ENCODE peak calls at places on chromosomes 4 and X, in four cellular contexts. B is substantia nigra; W is cardiac muscle cell; D is CD4-positive, CD25-positive, alpha-beta regulatory T cell. K is an unnamed sample.

GRCh38 chr4:26687728-26688127 is 103.8 kb downstream of the TBC1D19 start:
- DNase-seq in D (no peak), W (no peak), B (no peak), K (no peak)

GRCh38 chrX:56813318-56813837 is 84.3 kb downstream of the NBDY start:
- DNase-seq in B (no peak), W (no peak), D (peak), K (no peak)

GRCh38 chrX:138710866-138711331 is 618 bp downstream of the FGF13 start:
- DNase-seq in D (no peak), B (no peak), W (peak), K (no peak)

GRCh38 chr4:145218251-145218650 is 37.9 kb upstream of the OTUD4 start:
- DNase-seq in B (no peak), W (no peak), D (no peak), K (peak)

GRCh38 chrX:151609222-151609621 is 45.7 kb downstream of the PASD1 start:
- DNase-seq in W (no peak), D (no peak), B (no peak), K (no peak)

GRCh38 chrX:53230116-53230515 is 5.1 kb upstream of the KDM5C start:
- DNase-seq in W (no peak), D (no peak), B (no peak), K (no peak)

GRCh38 chr4:59689149-59689548 is 1511.0 kb upstream of the ADGRL3 start:
- DNase-seq in D (no peak), W (no peak), B (no peak), K (no peak)

GRCh38 chr4:16018841-16019240 is 55.9 kb upstream of the FGFBP2 start:
- DNase-seq in D (no peak), B (no peak), W (no peak), K (no peak)

GRCh38 chr4:56255820-56256219 is 131.5 kb downstream of the AASDH start:
- DNase-seq in W (no peak), B (no peak), D (no peak), K (no peak)

GRCh38 chr4:41751325-41752061 is 3.0 kb upstream of the PHOX2B start:
- DNase-seq in D (no peak), W (no peak), B (no peak), K (no peak)

GRCh38 chr4:66606908-66607307 is 936.6 kb upstream of the EPHA5 start:
- DNase-seq in B (no peak), W (no peak), D (no peak), K (no peak)

GRCh38 chr4:66602622-66603021 is 932.3 kb upstream of the EPHA5 start:
- DNase-seq in W (no peak), B (no peak), D (no peak), K (no peak)

GRCh38 chr4:66604192-66604591 is 933.9 kb upstream of the EPHA5 start:
- DNase-seq in B (no peak), D (no peak), W (no peak), K (no peak)

GRCh38 chr4:66609014-66609413 is 936.3 kb downstream of the CENPC start:
- DNase-seq in D (no peak), W (no peak), B (no peak), K (no peak)

GRCh38 chr4:66606215-66606614 is 935.9 kb upstream of the EPHA5 start:
- DNase-seq in W (no peak), D (no peak), B (no peak), K (no peak)
- H3K27ac ChIP-seq in W (no peak), D (no peak), B (no peak), K (no peak)

GRCh38 chr4:118774321-118774720 is 61.6 kb downstream of the SEC24D start:
- DNase-seq in D (no peak), B (no peak), W (no peak), K (no peak)

GRCh38 chr4:118774989-118775388 is 60.9 kb downstream of the SEC24D start:
- DNase-seq in D (no peak), W (no peak), B (no peak), K (no peak)

GRCh38 chr4:118775405-118775804 is 60.5 kb downstream of the SEC24D start:
- DNase-seq in W (no peak), B (no peak), D (no peak), K (no peak)

GRCh38 chr4:118773082-118773792 is 62.7 kb downstream of the SEC24D start:
- DNase-seq in W (no peak), B (no peak), D (no peak), K (no peak)

DNA sequence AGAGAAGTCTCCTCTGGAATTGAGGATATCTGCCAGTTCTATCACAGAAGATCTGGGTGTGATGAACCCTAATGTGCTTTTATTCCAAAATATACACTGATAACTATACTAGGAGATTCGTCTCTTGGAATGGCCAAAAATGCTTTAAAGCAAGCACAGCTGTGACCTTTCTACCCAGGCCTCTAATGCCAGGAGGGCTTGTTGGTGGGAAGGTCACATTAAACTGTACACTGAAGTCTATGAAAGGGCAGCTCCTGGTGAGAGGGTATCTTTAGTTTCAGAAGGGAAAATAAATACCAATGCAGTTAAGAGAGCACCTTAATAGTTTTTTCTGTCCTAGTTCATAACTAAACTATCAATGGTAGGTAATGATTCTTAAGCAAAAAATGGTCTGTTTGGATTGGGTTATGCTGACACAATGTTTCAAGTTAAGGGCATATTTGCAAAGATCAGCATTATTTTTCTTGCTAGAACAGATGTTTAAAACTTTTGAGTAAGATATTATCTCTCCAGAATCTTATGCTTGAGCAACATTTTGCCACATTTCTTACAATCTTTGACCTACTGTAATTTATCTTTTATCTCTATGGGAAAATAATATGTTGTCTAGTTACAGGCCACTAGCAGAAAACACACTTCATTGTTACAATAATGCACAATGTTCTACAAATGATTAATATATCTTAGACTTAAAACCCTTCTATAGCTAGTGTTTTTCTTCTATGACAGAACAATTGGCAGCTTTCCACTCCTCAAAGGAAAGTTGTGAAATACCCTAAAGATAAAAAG is 59.6 kb downstream of the SEC24D start:
- DNase-seq in W (no peak), D (no peak), B (no peak), K (no peak)
- H3K27ac ChIP-seq in W (no peak), D (no peak), B (no peak), K (no peak)

GRCh38 chrX:100408643-100409315 is 1.3 kb downstream of the PCDH19 start:
- DNase-seq in D (no peak), B (no peak), W (peak), K (no peak)

GRCh38 chrX:100407784-100408642 is 2.1 kb downstream of the PCDH19 start:
- DNase-seq in B (no peak), W (peak), D (no peak), K (no peak)

GRCh38 chrX:100404851-100405250 is 5.2 kb downstream of the PCDH19 start:
- DNase-seq in W (no peak), D (no peak), B (no peak), K (no peak)

GRCh38 chrX:100409316-100410082 is 574 bp downstream of the PCDH19 start:
- DNase-seq in W (no peak), D (no peak), B (no peak), K (no peak)

DNA sequence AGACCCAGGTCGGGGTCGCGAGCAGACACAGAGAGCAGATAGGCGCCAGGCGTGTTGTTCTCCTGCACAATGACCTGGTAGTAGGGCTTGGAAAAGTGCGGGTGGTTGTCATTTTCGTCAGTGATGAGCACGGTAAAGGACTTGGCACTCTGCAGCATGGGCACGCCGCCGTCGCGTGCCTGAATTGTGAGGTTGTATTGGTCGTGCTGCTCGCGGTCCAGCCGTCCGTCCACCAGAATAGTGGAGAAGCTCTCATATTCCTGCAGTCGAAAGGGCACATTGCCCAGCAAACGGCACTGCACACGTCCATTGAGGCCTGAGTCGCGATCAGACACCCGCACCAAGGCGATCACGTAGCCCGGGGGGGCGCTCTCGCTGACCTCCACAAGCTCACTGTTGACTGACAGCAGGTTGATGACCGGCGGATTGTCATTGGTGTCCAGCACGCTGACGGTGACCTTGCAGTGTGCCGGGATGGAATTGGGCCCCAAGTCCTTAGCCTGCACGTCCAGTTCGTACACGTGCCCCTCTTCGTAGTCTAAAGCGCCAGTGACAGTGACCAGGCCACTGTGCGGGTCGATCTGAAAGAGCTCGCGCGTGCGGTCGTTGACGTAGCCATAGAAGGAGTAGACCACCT is 2.8 kb downstream of the PCDH19 start:
- DNase-seq in D (no peak), W (no peak), B (no peak), K (no peak)
- H3K27ac ChIP-seq in D (no peak), W (no peak), B (no peak), K (no peak)

GRCh38 chr4:152719856-152720556 is 40.2 kb upstream of the TMEM154 start:
- DNase-seq in D (no peak), B (no peak), W (no peak), K (no peak)
- H3K27ac ChIP-seq in D (no peak), B (no peak), W (no peak), K (no peak)

GRCh38 chr4:7756561-7757355 is 182.9 kb downstream of the AFAP1 start:
- DNase-seq in W (no peak), B (no peak), D (no peak), K (no peak)

GRCh38 chr4:7756071-7756470 is 183.6 kb downstream of the AFAP1 start:
- DNase-seq in D (no peak), W (no peak), B (no peak), K (no peak)

GRCh38 chr4:7754565-7755262 is 184.9 kb downstream of the AFAP1 start:
- DNase-seq in W (no peak), B (no peak), D (no peak), K (no peak)

GRCh38 chr4:7753931-7754465 is 185.7 kb downstream of the AFAP1 start:
- DNase-seq in W (no peak), B (no peak), D (no peak), K (peak)

GRCh38 chr4:7755529-7755928 is 184.1 kb downstream of the AFAP1 start:
- DNase-seq in B (no peak), W (no peak), D (no peak), K (no peak)
- H3K27ac ChIP-seq in B (no peak), W (no peak), D (no peak), K (no peak)

GRCh38 chr4:40299704-40300336 is 35.3 kb upstream of the CHRNA9 start:
- DNase-seq in D (no peak), W (no peak), B (no peak), K (peak)

GRCh38 chr4:40299126-40299525 is 36.0 kb upstream of the CHRNA9 start:
- DNase-seq in D (no peak), W (no peak), B (no peak), K (peak)

GRCh38 chr4:40292313-40292759 is 42.8 kb upstream of the CHRNA9 start:
- DNase-seq in W (no peak), B (no peak), D (no peak), K (peak)

GRCh38 chr4:40294339-40294738 is 40.8 kb upstream of the CHRNA9 start:
- DNase-seq in D (no peak), B (no peak), W (no peak), K (no peak)

DNA sequence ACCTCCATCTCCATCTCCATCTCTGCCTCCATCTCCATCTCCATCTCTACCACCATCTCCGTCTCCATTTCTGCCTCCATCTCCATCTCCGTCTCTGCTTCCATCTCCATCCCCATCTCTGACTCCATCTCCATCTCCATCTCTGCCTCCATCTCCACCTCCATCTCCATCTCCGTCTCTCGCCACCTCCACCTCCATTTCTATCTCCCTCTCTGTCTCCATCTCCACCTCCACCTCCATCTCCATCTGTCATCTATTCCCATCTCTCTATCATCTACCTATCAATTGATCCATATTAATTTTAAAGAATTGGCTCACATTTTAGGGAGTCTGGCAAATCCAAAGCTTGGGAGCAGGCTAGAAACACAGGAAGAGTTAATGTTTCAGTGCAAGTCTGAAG is 39.6 kb upstream of the CHRNA9 start:
- DNase-seq in B (no peak), W (no peak), D (no peak), K (no peak)
- H3K27ac ChIP-seq in B (no peak), W (no peak), D (no peak), K (no peak)

GRCh38 chr4:1644906-1645657 is 39.0 kb downstream of the FAM53A start:
- DNase-seq in B (peak), W (peak), D (no peak), K (no peak)
- H3K27ac ChIP-seq in B (peak), W (peak), D (no peak), K (no peak)

K was measured in OCI-LY7.